ENCODE peak calls at places on chromosome X, in four cellular contexts. A, B, Y and S are unnamed samples.

GRCh38 chrX:2547746-2548145 is 47.0 kb upstream of the DHRSX start:
- DNase-seq in A (no peak), B (peak), Y (no peak), S (no peak)

GRCh38 chrX:17703201-17703600 is 34.1 kb upstream of the SCML1 start:
- DNase-seq in Y (no peak), B (no peak), A (no peak), S (no peak)

GRCh38 chrX:39492495-39493162 is 605.1 kb downstream of the BCOR start:
- DNase-seq in Y (no peak), A (no peak), B (peak), S (peak)

GRCh38 chrX:56798866-56799864 is 70.1 kb downstream of the NBDY start:
- DNase-seq in B (no peak), A (peak), Y (no peak), S (no peak)

GRCh38 chrX:115897956-115898355 is 272.6 kb upstream of the AGTR2 start:
- DNase-seq in Y (no peak), B (no peak), A (no peak), S (no peak)

GRCh38 chrX:144592036-144592435 is 655.3 kb upstream of the SPANXN1 start:
- DNase-seq in Y (no peak), B (no peak), A (no peak), S (no peak)

GRCh38 chrX:128396601-128397000 is 344.4 kb upstream of the ACTRT1 start:
- DNase-seq in A (no peak), B (no peak), Y (no peak), S (no peak)

GRCh38 chrX:67545772-67546495 is 2.1 kb downstream of the AR start:
- DNase-seq in A (peak), Y (no peak), B (no peak), S (no peak)

GRCh38 chrX:8879750-8880149 is 78.6 kb upstream of the FAM9A start:
- DNase-seq in A (no peak), B (no peak), Y (no peak), S (no peak)

GRCh38 chrX:123739474-123739873 is 6.6 kb upstream of the THOC2 start:
- DNase-seq in Y (no peak), A (no peak), B (no peak), S (no peak)

GRCh38 chrX:15815779-15816452 is 25.6 kb downstream of the ZRSR2 start:
- DNase-seq in B (peak), A (no peak), Y (no peak), S (no peak)